ENCODE peak calls at places on chromosomes 5 and 9, in four cellular contexts. One of them, this sample, is unnamed.

GRCh38 chr9:110444911-110445310 is 107.2 kb upstream of the TXNDC8 start:
- DNase-seq in endothelial cell: no peak
- DNase-seq in stimulated activated CD8-positive, alpha-beta memory T cell treated with anti-CD3 and anti-CD28 coated beads, Interleukin-15, amount 100 ng/mL, for 4 hours: no peak
- DNase-seq in mesothelial cell of epicardium: no peak
- DNase-seq in this sample: no peak

GRCh38 chr5:14040542-14040941 is 96.1 kb upstream of the DNAH5 start:
- DNase-seq in endothelial cell: no peak
- DNase-seq in stimulated activated CD8-positive, alpha-beta memory T cell treated with anti-CD3 and anti-CD28 coated beads, Interleukin-15, amount 100 ng/mL, for 4 hours: no peak
- DNase-seq in mesothelial cell of epicardium: no peak
- DNase-seq in this sample: no peak

GRCh38 chr5:139065296-139065695 is 132.9 kb downstream of the SIL1 start:
- DNase-seq in endothelial cell: no peak
- DNase-seq in stimulated activated CD8-positive, alpha-beta memory T cell treated with anti-CD3 and anti-CD28 coated beads, Interleukin-15, amount 100 ng/mL, for 4 hours: no peak
- DNase-seq in mesothelial cell of epicardium: no peak
- DNase-seq in this sample: peak

GRCh38 chr9:82021198-82021597 is 32.6 kb downstream of the SPATA31D1 start:
- DNase-seq in endothelial cell: no peak
- DNase-seq in stimulated activated CD8-positive, alpha-beta memory T cell treated with anti-CD3 and anti-CD28 coated beads, Interleukin-15, amount 100 ng/mL, for 4 hours: no peak
- DNase-seq in mesothelial cell of epicardium: no peak
- DNase-seq in this sample: no peak

GRCh38 chr9:68530618-68531017 is 10.1 kb downstream of the TMEM252 start:
- DNase-seq in endothelial cell: peak
- DNase-seq in stimulated activated CD8-positive, alpha-beta memory T cell treated with anti-CD3 and anti-CD28 coated beads, Interleukin-15, amount 100 ng/mL, for 4 hours: no peak
- DNase-seq in mesothelial cell of epicardium: no peak
- DNase-seq in this sample: peak

GRCh38 chr5:79935992-79936643 is 54.9 kb downstream of the MTX3 start:
- DNase-seq in endothelial cell: no peak
- DNase-seq in stimulated activated CD8-positive, alpha-beta memory T cell treated with anti-CD3 and anti-CD28 coated beads, Interleukin-15, amount 100 ng/mL, for 4 hours: no peak
- DNase-seq in mesothelial cell of epicardium: no peak
- DNase-seq in this sample: no peak

GRCh38 chr9:134842321-134842720 is 38.3 kb upstream of the FCN2 start:
- DNase-seq in endothelial cell: no peak
- DNase-seq in stimulated activated CD8-positive, alpha-beta memory T cell treated with anti-CD3 and anti-CD28 coated beads, Interleukin-15, amount 100 ng/mL, for 4 hours: no peak
- DNase-seq in mesothelial cell of epicardium: no peak
- DNase-seq in this sample: no peak

GRCh38 chr5:50672663-50673062 is 6.2 kb downstream of the PARP8 start:
- DNase-seq in endothelial cell: no peak
- DNase-seq in stimulated activated CD8-positive, alpha-beta memory T cell treated with anti-CD3 and anti-CD28 coated beads, Interleukin-15, amount 100 ng/mL, for 4 hours: no peak
- DNase-seq in mesothelial cell of epicardium: no peak
- DNase-seq in this sample: no peak

GRCh38 chr5:147336871-147337270 is 102.0 kb downstream of the STK32A start:
- DNase-seq in endothelial cell: no peak
- DNase-seq in stimulated activated CD8-positive, alpha-beta memory T cell treated with anti-CD3 and anti-CD28 coated beads, Interleukin-15, amount 100 ng/mL, for 4 hours: no peak
- DNase-seq in mesothelial cell of epicardium: no peak
- DNase-seq in this sample: no peak

GRCh38 chr9:101463397-101463796 is 27.8 kb upstream of the ALDOB start:
- DNase-seq in endothelial cell: no peak
- DNase-seq in stimulated activated CD8-positive, alpha-beta memory T cell treated with anti-CD3 and anti-CD28 coated beads, Interleukin-15, amount 100 ng/mL, for 4 hours: no peak
- DNase-seq in mesothelial cell of epicardium: no peak
- DNase-seq in this sample: no peak

GRCh38 chr5:3993856-3994473 is 398.3 kb downstream of the IRX1 start:
- DNase-seq in endothelial cell: no peak
- DNase-seq in stimulated activated CD8-positive, alpha-beta memory T cell treated with anti-CD3 and anti-CD28 coated beads, Interleukin-15, amount 100 ng/mL, for 4 hours: no peak
- DNase-seq in mesothelial cell of epicardium: no peak
- DNase-seq in this sample: no peak

GRCh38 chr5:77993799-77994318 is 217.7 kb upstream of the TBCA start:
- DNase-seq in endothelial cell: no peak
- DNase-seq in stimulated activated CD8-positive, alpha-beta memory T cell treated with anti-CD3 and anti-CD28 coated beads, Interleukin-15, amount 100 ng/mL, for 4 hours: no peak
- DNase-seq in mesothelial cell of epicardium: no peak
- DNase-seq in this sample: no peak

GRCh38 chr5:53114988-53115387 is 5.4 kb upstream of the MOCS2 start:
- DNase-seq in endothelial cell: no peak
- DNase-seq in stimulated activated CD8-positive, alpha-beta memory T cell treated with anti-CD3 and anti-CD28 coated beads, Interleukin-15, amount 100 ng/mL, for 4 hours: no peak
- DNase-seq in mesothelial cell of epicardium: no peak
- DNase-seq in this sample: no peak

GRCh38 chr5:2550479-2550878 is 201.0 kb downstream of the IRX2 start:
- DNase-seq in endothelial cell: no peak
- DNase-seq in stimulated activated CD8-positive, alpha-beta memory T cell treated with anti-CD3 and anti-CD28 coated beads, Interleukin-15, amount 100 ng/mL, for 4 hours: no peak
- DNase-seq in mesothelial cell of epicardium: no peak
- DNase-seq in this sample: no peak

GRCh38 chr5:90221947-90222346 is 187.6 kb downstream of the CETN3 start:
- DNase-seq in endothelial cell: no peak
- DNase-seq in stimulated activated CD8-positive, alpha-beta memory T cell treated with anti-CD3 and anti-CD28 coated beads, Interleukin-15, amount 100 ng/mL, for 4 hours: no peak
- DNase-seq in mesothelial cell of epicardium: no peak
- DNase-seq in this sample: peak

GRCh38 chr9:36985769-36986547 is 48.1 kb downstream of the PAX5 start:
- DNase-seq in endothelial cell: peak
- DNase-seq in stimulated activated CD8-positive, alpha-beta memory T cell treated with anti-CD3 and anti-CD28 coated beads, Interleukin-15, amount 100 ng/mL, for 4 hours: no peak
- DNase-seq in mesothelial cell of epicardium: no peak
- DNase-seq in this sample: no peak

GRCh38 chr9:128304971-128305288 is 17.3 kb downstream of the TRUB2 start:
- DNase-seq in endothelial cell: no peak
- DNase-seq in stimulated activated CD8-positive, alpha-beta memory T cell treated with anti-CD3 and anti-CD28 coated beads, Interleukin-15, amount 100 ng/mL, for 4 hours: no peak
- DNase-seq in mesothelial cell of epicardium: no peak
- DNase-seq in this sample: no peak

GRCh38 chr9:93276973-93277372 is 93.0 kb downstream of the WNK2 start:
- DNase-seq in endothelial cell: no peak
- DNase-seq in stimulated activated CD8-positive, alpha-beta memory T cell treated with anti-CD3 and anti-CD28 coated beads, Interleukin-15, amount 100 ng/mL, for 4 hours: no peak
- DNase-seq in mesothelial cell of epicardium: no peak
- DNase-seq in this sample: no peak

GRCh38 chr9:13570521-13570974 is 291.1 kb upstream of the MPDZ start:
- DNase-seq in endothelial cell: no peak
- DNase-seq in stimulated activated CD8-positive, alpha-beta memory T cell treated with anti-CD3 and anti-CD28 coated beads, Interleukin-15, amount 100 ng/mL, for 4 hours: no peak
- DNase-seq in mesothelial cell of epicardium: no peak
- DNase-seq in this sample: no peak

This sample was measured in Calu3.